ENCODE peak calls at places on chromosomes 2 and 18, in nine cellular contexts. H is activated CD8-positive, alpha-beta T cell treated with anti-CD3 and anti-CD28 coated beads for 36 hours; W is left ventricle myocardium superior; F is activated naive CD4-positive, alpha-beta T cell treated with anti-CD3 and anti-CD28 coated beads, Interleukin-2, amount 50 U/mL, for 72 hours; I is activated B cell treated with CpG ODN at 0.5 μM for 24 hours; S is pancreas; P is left cardiac atrium; B is omental fat pad; C is aorta. V is an unnamed sample.
A peak's percentile ranks its signal among the peaks of the same experiment; 100 is the strongest.

GRCh38 chr2:61356261-61356957 is 114.5 kb downstream of the USP34 start:
- ATAC-seq in S (peak; percentile 32), B (no peak), H (peak; percentile 65), I (no peak), P (no peak), W (no peak), C (no peak), F (peak; percentile 66), V (no peak)

GRCh38 chr2:201618744-201619654 is 24.3 kb downstream of the TMEM237 start:
- ATAC-seq in I (no peak), C (peak; percentile 93), S (peak; percentile 94), P (peak; percentile 98), B (peak; percentile 84), F (no peak), W (peak; percentile 98), H (no peak), V (no peak)

GRCh38 chr2:132642415-132642814 is 27.6 kb downstream of the LYPD1 start:
- ATAC-seq in I (no peak), B (no peak), P (no peak), F (no peak), S (no peak), W (no peak), C (no peak), H (no peak), V (no peak)

GRCh38 chr2:116874021-116874420 is 940.5 kb upstream of the DDX18 start:
- ATAC-seq in S (no peak), C (no peak), W (no peak), P (no peak), H (no peak), B (no peak), I (no peak), F (no peak), V (no peak)

GRCh38 chr2:105977212-105977611 is 216.9 kb downstream of the UXS1 start:
- ATAC-seq in I (no peak), B (no peak), S (no peak), W (no peak), C (no peak), F (peak; percentile 86), P (no peak), H (peak; percentile 79), V (no peak)

GRCh38 chr18:61829108-61829507 is 63.7 kb downstream of the RNF152 start:
- ATAC-seq in F (no peak), C (peak; percentile 34), H (no peak), B (no peak), W (no peak), P (no peak), S (no peak), I (no peak), V (no peak)

GRCh38 chr2:55097083-55097461 is 46.8 kb upstream of the RTN4 start:
- ATAC-seq in H (no peak), C (no peak), P (peak; percentile 46), S (peak; percentile 31), W (peak; percentile 24), F (no peak), I (no peak), B (peak; percentile 40), V (peak; percentile 34)

GRCh38 chr2:119360423-119360966 is 6.1 kb downstream of the C2orf76 start:
- ATAC-seq in F (no peak), B (no peak), C (no peak), H (peak; percentile 30), I (no peak), W (no peak), P (no peak), S (no peak), V (no peak)

GRCh38 chr2:10910625-10911024 is 1.1 kb upstream of the KCNF1 start:
- ATAC-seq in S (no peak), F (no peak), P (no peak), C (no peak), I (no peak), W (no peak), B (no peak), H (no peak), V (no peak)

GRCh38 chr2:167187049-167187727 is 298.9 kb downstream of the XIRP2 start:
- ATAC-seq in F (no peak), H (no peak), W (peak; percentile 82), B (no peak), P (peak; percentile 31), S (no peak), I (no peak), C (no peak), V (no peak)

GRCh38 chr2:71340176-71340575 is 8.6 kb downstream of the ZNF638 start:
- ATAC-seq in F (no peak), P (no peak), B (no peak), H (no peak), I (no peak), S (no peak), W (no peak), C (no peak), V (no peak)

GRCh38 chr2:191866675-191867506 is 20.0 kb upstream of the CAVIN2 start:
- ATAC-seq in F (no peak), I (no peak), C (peak; percentile 89), P (peak; percentile 91), W (peak; percentile 90), B (peak; percentile 94), H (no peak), S (peak; percentile 89), V (peak; percentile 80)

GRCh38 chr2:203612246-203612645 is 77.1 kb upstream of the RAPH1 start:
- ATAC-seq in B (no peak), C (no peak), W (no peak), I (no peak), S (no peak), F (no peak), H (no peak), P (no peak), V (no peak)

GRCh38 chr2:149877913-149878312 is 290.3 kb upstream of the MMADHC start:
- ATAC-seq in C (no peak), H (no peak), W (peak; percentile 26), I (no peak), P (no peak), S (peak; percentile 61), B (no peak), F (no peak), V (no peak)

GRCh38 chr2:189483571-189484415 is 42.5 kb downstream of the WDR75 start:
- ATAC-seq in B (no peak), I (no peak), P (no peak), W (no peak), F (peak; percentile 26), H (no peak), C (no peak), S (no peak), V (no peak)

GRCh38 chr2:241391892-241392665 is 36.0 kb downstream of the FARP2 start:
- ATAC-seq in C (no peak), W (peak; percentile 28), F (no peak), I (peak; percentile 19), H (no peak), S (peak; percentile 94), P (peak; percentile 44), B (no peak), V (peak; percentile 73)

GRCh38 chr18:11861583-11862288 is 10.5 kb downstream of the CHMP1B start:
- ATAC-seq in P (no peak), S (no peak), W (no peak), C (no peak), B (no peak), H (no peak), F (no peak), I (no peak), V (no peak)

GRCh38 chr2:88955607-88956006 is 264.1 kb downstream of the RPIA start:
- ATAC-seq in B (no peak), W (no peak), I (no peak), F (peak; percentile 43), S (no peak), P (no peak), H (no peak), C (no peak), V (no peak)

GRCh38 chr18:58896734-58897508 is 32.2 kb downstream of the ZNF532 start:
- ATAC-seq in F (no peak), I (peak; percentile 51), B (no peak), S (no peak), H (no peak), W (no peak), C (no peak), P (no peak), V (no peak)

GRCh38 chr2:20579866-20580265 is 71.0 kb downstream of the HS1BP3 start:
- ATAC-seq in P (peak; percentile 21), W (no peak), F (no peak), I (no peak), S (peak; percentile 12), C (no peak), B (no peak), H (no peak), V (no peak)

GRCh38 chr2:23519334-23519651 is 134.3 kb downstream of the KLHL29 start:
- ATAC-seq in S (no peak), C (no peak), W (peak; percentile 11), I (no peak), B (no peak), H (no peak), F (no peak), P (no peak), V (no peak)

GRCh38 chr2:134499307-134499706 is 219.5 kb downstream of the TMEM163 start:
- ATAC-seq in H (no peak), F (no peak), S (no peak), I (no peak), C (no peak), B (no peak), P (peak; percentile 64), W (no peak), V (no peak)

GRCh38 chr2:226868331-226868730 is 32.5 kb downstream of the RHBDD1 start:
- ATAC-seq in W (no peak), P (no peak), H (no peak), F (no peak), I (no peak), C (no peak), B (no peak), S (no peak), V (no peak)

GRCh38 chr2:219459460-219460311 is 25.0 kb downstream of the SPEG start:
- ATAC-seq in H (peak; percentile 50), B (peak; percentile 60), W (peak; percentile 64), P (peak; percentile 62), F (peak; percentile 57), S (peak; percentile 89), C (peak; percentile 67), I (peak; percentile 62), V (peak; percentile 80)

GRCh38 chr2:24873619-24874018 is 46.4 kb downstream of the ADCY3 start:
- ATAC-seq in F (no peak), H (no peak), P (peak; percentile 62), C (peak; percentile 65), I (no peak), S (no peak), W (peak; percentile 68), B (peak; percentile 46), V (no peak)

GRCh38 chr2:181163139-181163538 is 182.7 kb downstream of the UBE2E3 start:
- ATAC-seq in S (no peak), W (no peak), H (peak; percentile 61), P (no peak), F (peak; percentile 74), I (no peak), C (no peak), B (no peak), V (no peak)

GRCh38 chr2:30736461-30737325 is 70.6 kb downstream of the CAPN13 start:
- ATAC-seq in S (peak; percentile 84), H (no peak), C (no peak), P (no peak), B (no peak), W (no peak), I (no peak), F (no peak), V (no peak)

GRCh38 chr2:196380098-196380497 is 208.7 kb upstream of the STK17B start:
- ATAC-seq in B (no peak), F (no peak), W (peak; percentile 62), C (no peak), H (no peak), I (no peak), P (no peak), S (no peak), V (no peak)

GRCh38 chr2:84493494-84493893 is 22.8 kb upstream of the DNAH6 start:
- ATAC-seq in B (no peak), F (no peak), H (no peak), P (no peak), W (no peak), C (no peak), I (no peak), S (no peak), V (peak; percentile 91)

GRCh38 chr2:70546376-70546775 is 7.2 kb downstream of the TGFA start:
- ATAC-seq in I (no peak), H (no peak), P (no peak), B (no peak), C (no peak), S (no peak), F (no peak), W (no peak), V (no peak)

GRCh38 chr2:62467100-62467474 is 38.9 kb downstream of the TMEM17 start:
- ATAC-seq in W (peak; percentile 5), H (no peak), P (no peak), I (no peak), B (no peak), C (no peak), S (no peak), F (no peak), V (no peak)